ENCODE peak calls at places on chromosomes 4 and X, in nine cellular contexts. One of them, this sample, is unnamed.

GRCh38 chr4:21304061-21304541 is 603.8 kb downstream of the PACRGL start:
- DNase-seq in heart right ventricle: no peak
- DNase-seq in upper lobe of right lung: peak; percentile 55
- DNase-seq in pancreas: no peak
- DNase-seq in MM.1S: no peak
- DNase-seq in endodermal cell: peak; percentile 89
- DNase-seq in colonic mucosa: no peak
- DNase-seq in left lung: no peak
- DNase-seq in aorta: no peak
- DNase-seq in this sample: no peak

GRCh38 chr4:107275192-107275591 is 239.1 kb upstream of the DKK2 start:
- DNase-seq in MM.1S: no peak
- DNase-seq in aorta: no peak
- DNase-seq in colonic mucosa: no peak
- DNase-seq in endodermal cell: no peak
- DNase-seq in upper lobe of right lung: no peak
- DNase-seq in pancreas: no peak
- DNase-seq in left lung: no peak
- DNase-seq in heart right ventricle: no peak
- DNase-seq in this sample: no peak

GRCh38 chr4:54961357-54961975 is 163.9 kb downstream of the KDR start:
- DNase-seq in colonic mucosa: no peak
- DNase-seq in MM.1S: peak; percentile 29
- DNase-seq in endodermal cell: no peak
- DNase-seq in left lung: no peak
- DNase-seq in aorta: no peak
- DNase-seq in pancreas: no peak
- DNase-seq in upper lobe of right lung: no peak
- DNase-seq in heart right ventricle: no peak
- DNase-seq in this sample: no peak

GRCh38 chrX:10054396-10054795 is 87.2 kb downstream of the CLDN34 start:
- DNase-seq in endodermal cell: no peak
- DNase-seq in heart right ventricle: no peak
- DNase-seq in aorta: no peak
- DNase-seq in MM.1S: no peak
- DNase-seq in left lung: no peak
- DNase-seq in upper lobe of right lung: peak; percentile 77
- DNase-seq in colonic mucosa: no peak
- DNase-seq in pancreas: peak; percentile 21
- DNase-seq in this sample: no peak

GRCh38 chrX:16958356-16958755 is 11.9 kb downstream of the REPS2 start:
- DNase-seq in aorta: no peak
- DNase-seq in left lung: no peak
- DNase-seq in MM.1S: no peak
- DNase-seq in upper lobe of right lung: no peak
- DNase-seq in pancreas: no peak
- DNase-seq in endodermal cell: peak; percentile 63
- DNase-seq in colonic mucosa: no peak
- DNase-seq in heart right ventricle: no peak
- DNase-seq in this sample: no peak

GRCh38 chrX:86806786-86807185 is 658.5 kb downstream of the DACH2 start:
- DNase-seq in upper lobe of right lung: no peak
- DNase-seq in aorta: no peak
- DNase-seq in colonic mucosa: no peak
- DNase-seq in MM.1S: peak; percentile 41
- DNase-seq in pancreas: no peak
- DNase-seq in heart right ventricle: no peak
- DNase-seq in left lung: no peak
- DNase-seq in endodermal cell: peak; percentile 62
- DNase-seq in this sample: no peak

GRCh38 chrX:114615765-114616164 is 31.9 kb downstream of the HTR2C start:
- DNase-seq in endodermal cell: no peak
- DNase-seq in colonic mucosa: no peak
- DNase-seq in MM.1S: no peak
- DNase-seq in left lung: no peak
- DNase-seq in upper lobe of right lung: no peak
- DNase-seq in pancreas: no peak
- DNase-seq in aorta: no peak
- DNase-seq in heart right ventricle: no peak
- DNase-seq in this sample: no peak

GRCh38 chr4:59200992-59201391 is 1999.1 kb upstream of the ADGRL3 start:
- DNase-seq in pancreas: no peak
- DNase-seq in colonic mucosa: no peak
- DNase-seq in endodermal cell: no peak
- DNase-seq in aorta: no peak
- DNase-seq in MM.1S: no peak
- DNase-seq in left lung: no peak
- DNase-seq in upper lobe of right lung: no peak
- DNase-seq in heart right ventricle: no peak
- DNase-seq in this sample: no peak

GRCh38 chr4:24742773-24743676 is 52.3 kb upstream of the SOD3 start:
- DNase-seq in colonic mucosa: no peak
- DNase-seq in MM.1S: no peak
- DNase-seq in pancreas: no peak
- DNase-seq in endodermal cell: no peak
- DNase-seq in heart right ventricle: no peak
- DNase-seq in aorta: no peak
- DNase-seq in upper lobe of right lung: no peak
- DNase-seq in left lung: no peak
- DNase-seq in this sample: no peak

GRCh38 chrX:41518841-41519220 is 71.7 kb downstream of the NYX start:
- DNase-seq in upper lobe of right lung: no peak
- DNase-seq in MM.1S: no peak
- DNase-seq in aorta: no peak
- DNase-seq in colonic mucosa: no peak
- DNase-seq in left lung: no peak
- DNase-seq in pancreas: no peak
- DNase-seq in heart right ventricle: no peak
- DNase-seq in endodermal cell: no peak
- DNase-seq in this sample: no peak

GRCh38 chrX:46840946-46841740 is 4.3 kb downstream of the RP2 start:
- DNase-seq in heart right ventricle: no peak
- DNase-seq in colonic mucosa: no peak
- DNase-seq in upper lobe of right lung: no peak
- DNase-seq in MM.1S: no peak
- DNase-seq in pancreas: no peak
- DNase-seq in left lung: no peak
- DNase-seq in endodermal cell: no peak
- DNase-seq in aorta: no peak
- DNase-seq in this sample: no peak

GRCh38 chr4:2489081-2489805 is 20.3 kb downstream of the RNF4 start:
- DNase-seq in MM.1S: no peak
- DNase-seq in left lung: no peak
- DNase-seq in pancreas: no peak
- DNase-seq in aorta: no peak
- DNase-seq in endodermal cell: peak; percentile 70
- DNase-seq in colonic mucosa: no peak
- DNase-seq in heart right ventricle: no peak
- DNase-seq in upper lobe of right lung: no peak
- DNase-seq in this sample: no peak

GRCh38 chr4:92305148-92305877 is 1.5 kb downstream of the GRID2 start:
- DNase-seq in colonic mucosa: no peak
- DNase-seq in left lung: peak; percentile 37
- DNase-seq in endodermal cell: peak; percentile 98
- DNase-seq in upper lobe of right lung: peak; percentile 71
- DNase-seq in MM.1S: peak; percentile 59
- DNase-seq in heart right ventricle: peak; percentile 39
- DNase-seq in aorta: peak; percentile 62
- DNase-seq in pancreas: peak; percentile 21
- DNase-seq in this sample: no peak

GRCh38 chr4:22695917-22696316 is 3.2 kb downstream of the GBA3 start:
- DNase-seq in aorta: no peak
- DNase-seq in upper lobe of right lung: no peak
- DNase-seq in endodermal cell: no peak
- DNase-seq in pancreas: no peak
- DNase-seq in heart right ventricle: no peak
- DNase-seq in left lung: no peak
- DNase-seq in MM.1S: no peak
- DNase-seq in colonic mucosa: peak; percentile 32
- DNase-seq in this sample: no peak

GRCh38 chr4:37970702-37971101 is 10.5 kb downstream of the PTTG2 start:
- DNase-seq in endodermal cell: peak; percentile 70
- DNase-seq in left lung: peak; percentile 85
- DNase-seq in aorta: peak; percentile 91
- DNase-seq in upper lobe of right lung: peak; percentile 90
- DNase-seq in colonic mucosa: peak; percentile 85
- DNase-seq in MM.1S: peak; percentile 62
- DNase-seq in pancreas: peak; percentile 52
- DNase-seq in heart right ventricle: peak; percentile 72
- DNase-seq in this sample: peak; percentile 19

GRCh38 chrX:151100796-151101195 is 75.6 kb upstream of the GPR50 start:
- DNase-seq in left lung: no peak
- DNase-seq in aorta: no peak
- DNase-seq in colonic mucosa: no peak
- DNase-seq in heart right ventricle: no peak
- DNase-seq in pancreas: no peak
- DNase-seq in endodermal cell: no peak
- DNase-seq in upper lobe of right lung: no peak
- DNase-seq in MM.1S: no peak
- DNase-seq in this sample: no peak

GRCh38 chrX:24242649-24243556 is 71.0 kb downstream of the SUPT20HL2 start:
- DNase-seq in pancreas: peak; percentile 62
- DNase-seq in heart right ventricle: peak; percentile 18
- DNase-seq in left lung: no peak
- DNase-seq in MM.1S: peak; percentile 80
- DNase-seq in endodermal cell: peak; percentile 56
- DNase-seq in colonic mucosa: peak; percentile 29
- DNase-seq in upper lobe of right lung: no peak
- DNase-seq in aorta: peak; percentile 76
- DNase-seq in this sample: no peak

GRCh38 chr4:180734753-180735432 is 1508.3 kb upstream of the TENM3 start:
- DNase-seq in aorta: no peak
- DNase-seq in upper lobe of right lung: no peak
- DNase-seq in colonic mucosa: no peak
- DNase-seq in endodermal cell: no peak
- DNase-seq in heart right ventricle: no peak
- DNase-seq in left lung: no peak
- DNase-seq in pancreas: no peak
- DNase-seq in MM.1S: peak; percentile 90
- DNase-seq in this sample: no peak

GRCh38 chr4:1171306-1172227 is 816 bp downstream of the SPON2 start:
- DNase-seq in left lung: no peak
- DNase-seq in MM.1S: no peak
- DNase-seq in pancreas: no peak
- DNase-seq in colonic mucosa: peak; percentile 27
- DNase-seq in upper lobe of right lung: peak; percentile 62
- DNase-seq in aorta: no peak
- DNase-seq in endodermal cell: peak; percentile 82
- DNase-seq in heart right ventricle: no peak
- DNase-seq in this sample: peak; percentile 38
- H3K9me3 ChIP-seq in left lung: no peaks in the 10 kb centered on the region
- H3K9me3 ChIP-seq in MM.1S: no peaks in the 10 kb centered on the region
- H3K9me3 ChIP-seq in pancreas: no peaks in the 10 kb centered on the region
- H3K9me3 ChIP-seq in colonic mucosa: no peaks in the 10 kb centered on the region
- H3K9me3 ChIP-seq in upper lobe of right lung: no peaks in the 10 kb centered on the region
- H3K9me3 ChIP-seq in aorta: no peaks in the 10 kb centered on the region
- H3K9me3 ChIP-seq in endodermal cell: no peaks in the 10 kb centered on the region
- H3K9me3 ChIP-seq in heart right ventricle: no peaks in the 10 kb centered on the region
- H3K9me3 ChIP-seq in this sample: no peaks in the 10 kb centered on the region

GRCh38 chrX:48715066-48715465 is 18.5 kb downstream of the SUV39H1 start:
- DNase-seq in heart right ventricle: no peak
- DNase-seq in upper lobe of right lung: no peak
- DNase-seq in MM.1S: no peak
- DNase-seq in colonic mucosa: no peak
- DNase-seq in left lung: no peak
- DNase-seq in endodermal cell: no peak
- DNase-seq in aorta: no peak
- DNase-seq in pancreas: no peak
- DNase-seq in this sample: no peak
- H3K9me3 ChIP-seq in heart right ventricle: no peaks in the 10 kb centered on the region
- H3K9me3 ChIP-seq in upper lobe of right lung: no peaks in the 10 kb centered on the region
- H3K9me3 ChIP-seq in MM.1S: no peaks in the 10 kb centered on the region
- H3K9me3 ChIP-seq in colonic mucosa: no peaks in the 10 kb centered on the region
- H3K9me3 ChIP-seq in left lung: no peaks in the 10 kb centered on the region
- H3K9me3 ChIP-seq in endodermal cell: no peaks in the 10 kb centered on the region
- H3K9me3 ChIP-seq in aorta: no peaks in the 10 kb centered on the region
- H3K9me3 ChIP-seq in pancreas: no peaks in the 10 kb centered on the region
- H3K9me3 ChIP-seq in this sample: no peaks in the 10 kb centered on the region

GRCh38 chr4:273312-274017 is 31.8 kb downstream of the ZNF732 start:
- DNase-seq in colonic mucosa: no peak
- DNase-seq in upper lobe of right lung: no peak
- DNase-seq in pancreas: no peak
- DNase-seq in heart right ventricle: no peak
- DNase-seq in MM.1S: no peak
- DNase-seq in aorta: no peak
- DNase-seq in left lung: no peak
- DNase-seq in endodermal cell: no peak
- DNase-seq in this sample: no peak
- H3K9me3 ChIP-seq in colonic mucosa: peaks cover 22% of the 10 kb centered on the region
- H3K9me3 ChIP-seq in upper lobe of right lung: peaks cover 62% of the 10 kb centered on the region
- H3K9me3 ChIP-seq in pancreas: no peaks in the 10 kb centered on the region
- H3K9me3 ChIP-seq in heart right ventricle: peaks cover 79% of the 10 kb centered on the region
- H3K9me3 ChIP-seq in MM.1S: no peaks in the 10 kb centered on the region
- H3K9me3 ChIP-seq in aorta: peaks cover under 1% of the 10 kb centered on the region
- H3K9me3 ChIP-seq in left lung: peaks cover 6% of the 10 kb centered on the region
- H3K9me3 ChIP-seq in endodermal cell: peaks cover 95% of the 10 kb centered on the region
- H3K9me3 ChIP-seq in this sample: peaks cover 39% of the 10 kb centered on the region

GRCh38 chrX:19360903-19361302 is 17.2 kb downstream of the PDHA1 start:
- DNase-seq in endodermal cell: no peak
- DNase-seq in pancreas: no peak
- DNase-seq in aorta: no peak
- DNase-seq in upper lobe of right lung: no peak
- DNase-seq in colonic mucosa: no peak
- DNase-seq in MM.1S: no peak
- DNase-seq in left lung: no peak
- DNase-seq in heart right ventricle: no peak
- DNase-seq in this sample: no peak

GRCh38 chrX:19361701-19362100 is 18.0 kb downstream of the PDHA1 start:
- DNase-seq in upper lobe of right lung: no peak
- DNase-seq in pancreas: no peak
- DNase-seq in MM.1S: no peak
- DNase-seq in aorta: no peak
- DNase-seq in left lung: no peak
- DNase-seq in endodermal cell: no peak
- DNase-seq in heart right ventricle: no peak
- DNase-seq in colonic mucosa: no peak
- DNase-seq in this sample: no peak
- H3K9me3 ChIP-seq in upper lobe of right lung: no peaks in the 10 kb centered on the region
- H3K9me3 ChIP-seq in pancreas: no peaks in the 10 kb centered on the region
- H3K9me3 ChIP-seq in MM.1S: no peaks in the 10 kb centered on the region
- H3K9me3 ChIP-seq in aorta: no peaks in the 10 kb centered on the region
- H3K9me3 ChIP-seq in left lung: no peaks in the 10 kb centered on the region
- H3K9me3 ChIP-seq in endodermal cell: no peaks in the 10 kb centered on the region
- H3K9me3 ChIP-seq in heart right ventricle: no peaks in the 10 kb centered on the region
- H3K9me3 ChIP-seq in colonic mucosa: no peaks in the 10 kb centered on the region
- H3K9me3 ChIP-seq in this sample: no peaks in the 10 kb centered on the region

GRCh38 chr4:154064244-154064643 is 275.4 kb upstream of the SFRP2 start:
- DNase-seq in aorta: no peak
- DNase-seq in upper lobe of right lung: no peak
- DNase-seq in heart right ventricle: no peak
- DNase-seq in MM.1S: no peak
- DNase-seq in left lung: no peak
- DNase-seq in endodermal cell: no peak
- DNase-seq in colonic mucosa: no peak
- DNase-seq in pancreas: no peak
- DNase-seq in this sample: no peak
- H3K9me3 ChIP-seq in aorta: peaks cover 8% of the 10 kb centered on the region
- H3K9me3 ChIP-seq in upper lobe of right lung: peaks cover 4% of the 10 kb centered on the region
- H3K9me3 ChIP-seq in heart right ventricle: peaks cover 14% of the 10 kb centered on the region
- H3K9me3 ChIP-seq in MM.1S: no peaks in the 10 kb centered on the region
- H3K9me3 ChIP-seq in left lung: no peaks in the 10 kb centered on the region
- H3K9me3 ChIP-seq in endodermal cell: peaks cover 8% of the 10 kb centered on the region
- H3K9me3 ChIP-seq in colonic mucosa: no peaks in the 10 kb centered on the region
- H3K9me3 ChIP-seq in pancreas: no peaks in the 10 kb centered on the region
- H3K9me3 ChIP-seq in this sample: no peaks in the 10 kb centered on the region